ENCODE peak calls at places on chromosomes 11 and 22, in five cellular contexts. M is left ventricle myocardium superior; A is left ventricle myocardium inferior; L is CD4-positive, alpha-beta T cell; J is CD8-positive, alpha-beta T cell. G is an unnamed sample.
A peak's percentile ranks its signal among the peaks of the same experiment; 100 is the strongest.

GRCh38 chr22:45807156-45807915 is 135.7 kb downstream of the ATXN10 start:
- DNase-seq in A (no peak), L (no peak), J (no peak), M (no peak), G (no peak)

GRCh38 chr22:46055851-46056168 is 78.8 kb upstream of the WNT7B start:
- DNase-seq in L (no peak), A (no peak), M (no peak), J (no peak), G (no peak)

GRCh38 chr11:44524751-44525171 is 40.7 kb upstream of the CD82 start:
- DNase-seq in M (peak; percentile 44), J (no peak), L (no peak), A (no peak), G (no peak)

GRCh38 chr22:43754176-43754575 is 57.9 kb downstream of the EFCAB6 start:
- DNase-seq in M (no peak), J (no peak), A (no peak), L (no peak), G (no peak)

GRCh38 chr11:69692422-69692821 is 11.4 kb downstream of the FGF19 start:
- DNase-seq in L (no peak), A (no peak), J (no peak), M (no peak), G (no peak)

GRCh38 chr11:2931771-2932738 is 2.8 kb upstream of the PHLDA2 start:
- DNase-seq in L (no peak), J (no peak), M (no peak), A (no peak), G (no peak)

GRCh38 chr11:80024119-80024518 is 583.3 kb upstream of the TENM4 start:
- DNase-seq in M (no peak), J (no peak), A (no peak), L (no peak), G (no peak)

GRCh38 chr11:46597609-46598219 is 3.9 kb upstream of the AMBRA1 start:
- DNase-seq in M (no peak), L (no peak), J (no peak), A (no peak), G (no peak)

GRCh38 chr22:45302047-45302446 is 7.7 kb upstream of the FAM118A start:
- DNase-seq in A (no peak), J (no peak), L (no peak), M (no peak), G (no peak)